ENCODE peak calls at places on chromosomes 12 and 14, in six cellular contexts. U is K562, A is GM12878, R is H1, F is HCT116, H is HepG2. X is an unnamed sample.
A peak's percentile ranks its signal among the peaks of the same experiment; 100 is the strongest.

GRCh38 chr14:100308112-100308792 is 2.0 kb upstream of the SLC25A29 start:
- DNase-seq in U (no peak), A (no peak), R (no peak), F (no peak), H (no peak), X (no peak)

GRCh38 chr12:122738561-122738960 is 7.9 kb upstream of the HCAR1 start:
- DNase-seq in U (no peak), A (no peak), R (no peak), F (no peak), H (no peak), X (no peak)

GRCh38 chr12:69655616-69656336 is 43.3 kb downstream of the BEST3 start:
- DNase-seq in U (no peak), A (no peak), R (no peak), F (no peak), H (peak; percentile 67), X (no peak)

GRCh38 chr12:76270657-76271358 is 77.4 kb downstream of the BBS10 start:
- DNase-seq in U (no peak), A (no peak), R (no peak), F (no peak), H (no peak), X (no peak)

GRCh38 chr14:83842536-83842935 is 1687.4 kb upstream of the FLRT2 start:
- DNase-seq in U (no peak), A (no peak), R (no peak), F (no peak), H (no peak), X (no peak)

GRCh38 chr12:133203344-133204263 is 22.3 kb downstream of the ZNF268 start:
- DNase-seq in U (no peak), A (no peak), R (no peak), F (no peak), H (no peak), X (no peak)

GRCh38 chr14:51382506-51382905 is 142.5 kb downstream of the TMX1 start:
- DNase-seq in U (no peak), A (no peak), R (no peak), F (no peak), H (no peak), X (no peak)

GRCh38 chr14:19974844-19975243 is 547 bp upstream of the OR4K15 start:
- DNase-seq in U (no peak), A (no peak), R (no peak), F (no peak), H (no peak), X (no peak)

GRCh38 chr12:67414011-67414715 is 145.0 kb downstream of the CAND1 start:
- DNase-seq in U (no peak), A (no peak), R (no peak), F (no peak), H (no peak), X (no peak)

GRCh38 chr12:121175383-121176119 is 34.4 kb upstream of the P2RX4 start:
- DNase-seq in U (no peak), A (no peak), R (no peak), F (no peak), H (no peak), X (no peak)
- TF ChIP-seq ZNF274 in U (no peak), A (no peak), R (no peak), F (no peak), H (no peak), X (no peak)

GRCh38 chr14:68608235-68608962 is 184.5 kb downstream of the ZFP36L1 start:
- DNase-seq in U (no peak), A (no peak), R (no peak), F (no peak), H (no peak), X (no peak)

GRCh38 chr14:68612049-68612448 is 180.8 kb downstream of the ZFP36L1 start:
- DNase-seq in U (no peak), A (no peak), R (no peak), F (no peak), H (no peak), X (no peak)

GRCh38 chr14:68611611-68612010 is 181.3 kb downstream of the ZFP36L1 start:
- DNase-seq in U (no peak), A (no peak), R (no peak), F (no peak), H (no peak), X (no peak)

GRCh38 chr14:68609012-68609411 is 183.9 kb downstream of the ZFP36L1 start:
- DNase-seq in U (no peak), A (no peak), R (no peak), F (no peak), H (no peak), X (no peak)

GRCh38 chr14:68610251-68610793 is 182.5 kb downstream of the ZFP36L1 start:
- DNase-seq in U (no peak), A (no peak), R (no peak), F (peak; percentile 26), H (peak; percentile 50), X (no peak)
- H3K9ac ChIP-seq in U (no peak overlapping the region), A (no peak overlapping the region), R (no peak overlapping the region), F (no peak overlapping the region), H (no peak overlapping the region), X (no peak overlapping the region)

GRCh38 chr14:64562432-64562831 is 12.7 kb downstream of the PPP1R36 start:
- DNase-seq in U (no peak), A (no peak), R (no peak), F (no peak), H (no peak), X (no peak)
- H3K4me3 ChIP-seq in U (no peak overlapping the region), A (no peak overlapping the region), R (no peak overlapping the region), F (no peak overlapping the region), H (no peak overlapping the region), X (no peak overlapping the region)

GRCh38 chr14:55245657-55246268 is 25.5 kb upstream of the FBXO34 start:
- DNase-seq in U (no peak), A (no peak), R (no peak), F (peak; percentile 21), H (peak; percentile 25), X (no peak)
- TF ChIP-seq ZNF274 in U (no peak), A (no peak), R (no peak), F (no peak), H (no peak), X (no peak)

GRCh38 chr12:107311682-107312081 is 218.3 kb upstream of the CRY1 start:
- DNase-seq in U (no peak), A (no peak), R (no peak), F (no peak), H (no peak), X (no peak)
- H3K9ac ChIP-seq in U (no peak overlapping the region), A (no peak overlapping the region), R (no peak overlapping the region), F (no peak overlapping the region), H (no peak overlapping the region), X (no peak overlapping the region)

GRCh38 chr14:96206461-96206860 is 1.8 kb downstream of the BDKRB2 start:
- DNase-seq in U (no peak), A (no peak), R (no peak), F (no peak), H (no peak), X (no peak)
- H3K4me3 ChIP-seq in U (no peak overlapping the region), A (no peak overlapping the region), R (no peak overlapping the region), F (no peak overlapping the region), H (no peak overlapping the region), X (no peak overlapping the region)

DNA sequence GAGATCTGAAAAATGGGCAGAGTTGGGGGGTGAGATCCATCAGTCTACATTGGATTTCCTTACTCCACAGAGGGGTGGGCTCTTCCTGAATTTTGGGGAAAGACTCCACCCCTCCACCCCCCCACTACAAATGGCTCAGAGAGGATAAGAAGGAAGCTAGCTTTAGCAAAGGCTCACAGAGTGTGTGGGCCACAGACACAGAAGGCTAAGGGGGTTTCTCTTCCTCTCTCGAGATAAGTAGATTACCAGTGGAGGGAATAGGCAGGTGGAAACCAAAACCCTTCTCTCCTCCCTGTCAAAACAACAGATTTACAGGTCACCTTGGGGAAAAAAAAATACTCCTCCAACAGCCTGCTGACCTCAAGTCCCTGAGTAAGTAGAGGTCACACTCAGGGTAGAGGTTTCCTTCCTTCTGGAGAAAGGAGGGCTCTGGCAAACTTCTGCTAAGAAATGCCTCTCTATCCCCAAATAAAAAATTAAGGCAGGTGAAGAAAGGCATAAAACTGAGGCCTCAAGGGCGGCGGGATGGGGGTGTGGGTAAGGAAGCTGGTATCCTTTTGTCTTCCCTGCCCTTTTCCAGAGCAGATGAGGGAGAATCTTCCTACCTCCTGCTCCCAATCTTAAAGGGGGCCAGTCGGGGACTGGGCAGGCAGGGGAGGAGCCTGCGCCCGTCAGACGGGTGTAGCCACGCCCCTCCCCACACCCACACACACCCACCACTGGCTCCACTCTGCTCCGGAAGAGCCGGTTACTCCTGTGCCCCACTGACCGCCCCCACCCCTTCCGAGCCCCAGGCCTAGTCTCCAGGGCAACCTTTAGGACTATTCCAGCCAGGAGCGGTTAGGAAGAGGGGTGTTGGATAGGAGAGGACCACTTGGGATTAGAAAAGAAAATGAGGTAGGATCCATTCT is 1.9 kb upstream of the BAZ2A start:
- DNase-seq in U (peak; percentile 83), A (no peak), R (no peak), F (no peak), H (peak; percentile 14), X (no peak)
- TF ChIP-seq ZNF274 in U (no peak), A (no peak), R (no peak), F (no peak), H (peak; percentile 20), X (no peak)

DNA sequence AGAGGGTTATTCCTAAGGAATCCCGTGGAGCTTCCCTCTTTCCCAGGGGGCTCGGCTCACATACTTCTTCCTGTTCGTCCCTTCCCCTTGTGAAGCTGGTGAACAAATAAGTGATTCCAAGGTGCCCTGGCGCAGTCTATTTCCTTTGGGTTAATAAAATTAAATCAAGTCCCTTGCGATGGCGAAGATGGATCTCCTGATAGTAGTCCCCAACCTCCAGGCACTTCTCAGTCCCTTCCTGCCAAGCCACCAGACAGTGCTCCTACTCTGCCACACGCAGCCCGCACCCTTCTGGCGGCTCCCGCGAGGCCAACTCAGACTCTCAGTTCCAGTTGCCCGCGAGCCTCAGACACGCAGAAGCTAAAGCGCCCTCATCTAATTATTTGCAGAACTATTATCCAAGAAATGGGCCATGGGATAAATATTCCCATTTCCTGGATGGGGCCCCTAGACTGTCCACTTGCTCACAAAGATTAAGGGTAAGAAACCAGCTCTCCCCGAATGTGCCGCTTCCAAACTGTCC is 2.4 kb upstream of the SIX6 start:
- DNase-seq in U (no peak), A (no peak), R (no peak), F (no peak), H (no peak), X (no peak)
- H3K9ac ChIP-seq in U (no peak overlapping the region), A (no peak overlapping the region), R (no peak overlapping the region), F (no peak overlapping the region), H (no peak overlapping the region), X (peak overlapping the region; percentile 61)